ENCODE peak calls at places on chromosomes 4 and X, in seven cellular contexts. M is H9, J is suprapubic skin, K is GM20000, A is mesothelial cell of epicardium, C is astrocyte, U is neural crest cell. Z is an unnamed sample.

GRCh38 chr4:142334931-142335330 is 511.2 kb downstream of the INPP4B start:
- DNase-seq in U (no peak), J (no peak), M (no peak), C (no peak), A (no peak), K (no peak), Z (no peak)

GRCh38 chr4:58360354-58361133 is 1250.4 kb upstream of the IGFBP7 start:
- DNase-seq in K (no peak), J (no peak), C (no peak), A (no peak), U (no peak), M (no peak), Z (no peak)

GRCh38 chrX:4805559-4805958 is 1092.1 kb upstream of the PRKX start:
- DNase-seq in K (no peak), J (no peak), M (no peak), A (no peak), C (no peak), U (no peak), Z (no peak)

GRCh38 chr4:6199344-6199921 is 916 bp downstream of the JAKMIP1 start:
- DNase-seq in K (peak; percentile 70), U (no peak), C (peak; percentile 10), A (no peak), J (no peak), M (no peak), Z (peak; percentile 57)

GRCh38 chrX:43025806-43026205 is 247.8 kb upstream of the PPP1R2C start:
- DNase-seq in J (no peak), A (no peak), C (no peak), U (no peak), K (no peak), M (no peak), Z (no peak)

GRCh38 chr4:38759077-38759789 is 23.6 kb downstream of the TLR10 start:
- DNase-seq in A (no peak), J (no peak), C (peak; percentile 56), M (peak; percentile 67), K (peak; percentile 49), U (peak; percentile 74), Z (peak; percentile 48)

GRCh38 chrX:151754641-151755215 is 20.2 kb downstream of the CNGA2 start:
- DNase-seq in U (no peak), K (no peak), J (no peak), M (no peak), C (peak; percentile 63), A (no peak), Z (no peak)

GRCh38 chr4:168630445-168631187 is 133.8 kb downstream of the PALLD start:
- DNase-seq in U (no peak), C (peak; percentile 98), A (no peak), K (peak; percentile 22), M (no peak), J (no peak), Z (no peak)

GRCh38 chr4:87982446-87982845 is 6.9 kb downstream of the SPP1 start:
- DNase-seq in M (no peak), C (peak; percentile 69), U (no peak), J (no peak), K (no peak), A (no peak), Z (no peak)

GRCh38 chr4:66662620-66663019 is 882.7 kb downstream of the CENPC start:
- DNase-seq in C (no peak), U (no peak), J (no peak), K (no peak), M (no peak), A (no peak), Z (no peak)

GRCh38 chr4:104494822-104495559 is at the start of gene CXXC4:
- DNase-seq in C (peak; percentile 74), M (peak; percentile 87), J (peak; percentile 68), U (peak; percentile 74), K (peak; percentile 69), A (peak; percentile 40), Z (peak; percentile 76)

GRCh38 chrX:135520553-135521404 is at the start of gene INTS6L:
- DNase-seq in J (peak; percentile 92), C (peak; percentile 89), M (peak; percentile 88), A (peak; percentile 45), U (peak; percentile 57), K (peak; percentile 69), Z (peak; percentile 58)

DNA sequence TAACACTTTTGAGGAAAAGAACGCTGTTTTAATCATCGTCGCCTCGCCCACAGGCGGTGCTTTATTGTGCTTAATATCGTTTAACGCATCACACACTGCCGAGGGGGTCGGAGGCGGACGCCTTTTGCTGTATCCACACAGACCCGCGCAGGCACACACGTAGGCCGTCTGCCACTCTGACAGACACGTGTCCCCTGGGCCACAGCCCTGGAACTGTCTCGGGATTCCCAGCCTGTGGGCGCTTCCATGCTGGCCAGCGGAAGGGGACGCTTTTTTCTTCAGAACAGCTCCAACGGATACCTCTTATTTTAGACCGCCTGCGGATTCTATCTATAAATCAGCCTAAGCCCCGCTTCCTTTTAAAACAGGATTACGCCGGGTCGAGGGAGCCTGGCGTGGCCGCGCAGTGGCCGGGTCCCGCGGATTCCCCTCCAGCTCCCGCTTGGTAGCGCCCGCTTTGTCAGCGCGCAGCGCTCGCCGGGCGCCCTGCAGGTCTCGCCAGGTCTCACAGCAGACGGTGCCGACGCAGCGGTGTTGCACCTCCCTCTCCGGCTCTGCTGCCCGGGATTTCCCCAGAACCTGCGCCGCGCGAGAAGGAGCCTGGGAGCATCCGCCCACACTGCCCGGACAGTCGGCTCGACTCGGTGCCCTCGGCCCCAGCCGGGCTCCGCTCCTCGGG is at the start of gene NOCT:
- DNase-seq in J (peak; percentile 93), K (peak; percentile 96), M (peak; percentile 87), A (peak; percentile 76), C (peak; percentile 86), U (peak; percentile 79), Z (peak; percentile 97)
- TF ChIP-seq CTCF in J (no peak), K (no peak), M (no peak), A (no peak), C (no peak), U (peak; percentile 16), Z (no peak)

DNA sequence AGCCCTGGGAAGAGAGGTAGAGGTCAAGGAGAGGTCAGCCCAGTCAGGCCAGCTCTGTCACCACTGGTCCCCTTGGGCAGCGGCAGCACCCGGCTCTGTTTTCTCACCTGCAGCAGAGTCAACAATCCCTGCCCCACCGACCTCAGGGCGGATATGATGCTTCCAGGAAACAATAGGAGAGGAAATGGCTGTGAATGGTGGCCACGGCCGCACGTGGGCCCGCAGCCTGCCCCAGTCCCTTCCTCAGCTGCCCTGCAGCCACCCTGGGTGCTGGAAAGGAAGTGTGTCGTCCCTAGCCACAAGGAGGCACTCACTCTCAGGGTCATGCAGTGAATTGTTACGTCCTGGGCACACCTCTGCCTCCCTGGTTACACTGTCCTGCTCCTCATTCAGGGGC is 92.5 kb upstream of the ENPP6 start:
- DNase-seq in K (peak; percentile 33), C (no peak), J (no peak), A (no peak), U (no peak), M (peak; percentile 62), Z (peak; percentile 63)
- TF ChIP-seq CTCF in K (peak; percentile 14), C (no peak), J (no peak), A (no peak), U (no peak), M (peak; percentile 60), Z (peak; percentile 53)

DNA sequence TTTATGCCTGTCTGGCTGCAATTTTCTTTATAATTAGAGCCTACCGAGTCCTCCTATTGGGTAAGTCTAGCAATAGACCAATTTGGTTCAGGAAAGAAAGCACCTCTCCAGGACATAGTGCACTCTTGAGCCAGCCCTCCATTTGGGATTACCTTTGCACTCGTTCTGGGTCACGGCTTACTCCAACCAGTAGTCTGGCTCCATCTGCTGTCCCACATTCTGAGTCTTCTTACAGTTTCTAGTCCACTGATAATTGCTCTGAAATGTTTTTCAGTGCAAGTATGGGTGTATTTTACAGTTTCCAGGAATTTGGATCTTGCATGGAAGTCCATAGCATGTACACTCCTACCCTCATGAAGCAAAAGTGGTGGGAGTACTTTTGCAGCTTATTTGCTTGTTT is 34.8 kb upstream of the USP51 start:
- DNase-seq in K (no peak), M (no peak), J (no peak), A (no peak), C (no peak), U (no peak), Z (no peak)
- TF ChIP-seq CTCF in K (no peak), M (peak; percentile 11), J (no peak), A (no peak), C (no peak), U (no peak), Z (no peak)

GRCh38 chrX:5870238-5870637 is 358.4 kb downstream of the NLGN4X start:
- DNase-seq in J (no peak), M (no peak), K (no peak), C (peak; percentile 15), A (no peak), U (no peak), Z (no peak)
- TF ChIP-seq CTCF in J (no peak), M (no peak), K (no peak), C (no peak), A (no peak), U (no peak), Z (no peak)

DNA sequence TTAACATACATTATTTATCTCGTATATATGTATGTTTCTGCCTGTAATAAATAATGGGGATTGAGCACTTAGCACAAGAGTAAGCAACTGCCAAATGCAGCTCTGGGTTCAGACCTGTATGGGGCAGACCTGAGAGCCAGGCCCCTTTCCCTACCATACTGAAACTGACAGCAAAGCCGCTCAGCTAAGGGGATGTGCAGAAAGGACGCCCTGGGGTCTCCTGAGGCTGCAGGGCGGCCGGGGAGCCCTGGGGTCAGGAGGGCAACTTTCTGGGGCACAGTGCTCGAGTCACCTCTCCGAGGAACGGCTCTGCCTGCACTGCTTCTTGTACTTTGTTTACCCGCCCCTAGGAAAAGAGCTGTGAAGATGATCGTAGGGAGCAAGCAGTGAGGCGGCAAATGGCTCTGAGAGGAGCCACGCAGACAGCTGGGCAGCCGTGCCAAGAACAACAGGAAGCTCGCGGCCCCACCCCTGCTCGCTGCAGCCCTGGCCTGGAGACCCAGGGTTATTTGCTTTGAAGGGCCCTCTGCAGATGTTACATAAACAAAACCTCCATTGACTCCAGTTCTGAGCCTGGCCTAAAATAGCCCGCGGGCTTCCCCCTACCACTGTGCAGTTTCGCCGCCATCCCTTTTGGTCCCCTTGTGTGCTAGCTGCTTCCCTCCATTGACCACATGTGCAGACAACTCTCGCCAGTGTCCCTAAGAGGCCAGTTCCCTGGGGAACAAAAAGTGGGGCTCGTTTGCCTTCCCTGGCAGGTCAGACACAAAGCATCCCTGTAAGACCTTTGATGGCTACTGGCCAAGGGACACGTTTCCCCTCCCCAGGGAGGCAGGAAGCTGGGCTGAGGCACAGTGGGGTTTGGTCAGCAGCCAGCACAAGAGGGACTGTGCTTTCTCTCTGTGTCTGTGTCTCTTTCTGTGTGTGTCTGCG is 111.3 kb upstream of the LNX1 start:
- DNase-seq in C (peak; percentile 74), U (peak; percentile 57), A (no peak), M (peak; percentile 49), J (peak; percentile 86), K (peak; percentile 36), Z (peak; percentile 49)
- TF ChIP-seq CTCF in C (no peak), U (peak; percentile 19), A (no peak), M (peak; percentile 31), J (no peak), K (no peak), Z (no peak)

Z was measured in GM13976.